ENCODE peak calls at places on chromosomes 1 and 21, in six cellular contexts. H, E, G, Y, F and T are unnamed samples.

GRCh38 chr21:35530726-35531125 is 481.6 kb upstream of the RUNX1 start:
- DNase-seq in H (no peak), E (no peak), G (no peak), Y (no peak), F (no peak), T (no peak)

GRCh38 chr1:99737016-99737415 is 29.4 kb downstream of the FRRS1 start:
- DNase-seq in H (peak; percentile 21), E (peak; percentile 84), G (peak; percentile 57), Y (peak; percentile 77), F (peak; percentile 61), T (peak; percentile 75)

GRCh38 chr1:155127672-155128468 is at the start of gene EFNA1:
- DNase-seq in H (no peak), E (peak; percentile 72), G (no peak), Y (no peak), F (peak; percentile 74), T (peak; percentile 48)

GRCh38 chr1:33306061-33306460 is 14.8 kb downstream of the A3GALT2 start:
- DNase-seq in H (no peak), E (no peak), G (no peak), Y (no peak), F (no peak), T (no peak)

GRCh38 chr1:180731131-180731530 is 99.3 kb downstream of the XPR1 start:
- DNase-seq in H (no peak), E (no peak), G (no peak), Y (no peak), F (no peak), T (no peak)

GRCh38 chr1:216847385-216848036 is 124.3 kb upstream of the ESRRG start:
- DNase-seq in H (no peak), E (no peak), G (no peak), Y (peak; percentile 78), F (peak; percentile 23), T (no peak)

GRCh38 chr1:116433283-116434257 is 60.5 kb downstream of the ATP1A1 start:
- DNase-seq in H (no peak), E (no peak), G (no peak), Y (peak; percentile 59), F (no peak), T (no peak)

GRCh38 chr1:3009021-3009420 is 12.2 kb upstream of the ACTRT2 start:
- DNase-seq in H (no peak), E (no peak), G (no peak), Y (no peak), F (no peak), T (no peak)

GRCh38 chr1:54284781-54285563 is 85.0 kb downstream of the MRPL37 start:
- DNase-seq in H (no peak), E (no peak), G (no peak), Y (no peak), F (no peak), T (no peak)

GRCh38 chr1:13809461-13810159 is 109.6 kb downstream of the PRDM2 start:
- DNase-seq in H (no peak), E (no peak), G (no peak), Y (peak; percentile 7), F (no peak), T (no peak)

GRCh38 chr1:36341626-36342320 is 18.3 kb upstream of the EVA1B start:
- DNase-seq in H (no peak), E (no peak), G (no peak), Y (no peak), F (no peak), T (no peak)

GRCh38 chr1:240683576-240683975 is 71.6 kb upstream of the GREM2 start:
- DNase-seq in H (no peak), E (no peak), G (no peak), Y (no peak), F (no peak), T (no peak)

GRCh38 chr1:41537788-41538351 is 53.4 kb upstream of the EDN2 start:
- DNase-seq in H (no peak), E (peak; percentile 82), G (no peak), Y (peak; percentile 88), F (peak; percentile 57), T (peak; percentile 93)

GRCh38 chr1:202599669-202600431 is 110.4 kb downstream of the SYT2 start:
- DNase-seq in H (peak; percentile 34), E (peak; percentile 72), G (peak; percentile 80), Y (peak; percentile 84), F (peak; percentile 63), T (peak; percentile 76)

GRCh38 chr1:41847733-41848132 is 71.0 kb downstream of the HIVEP3 start:
- DNase-seq in H (no peak), E (no peak), G (no peak), Y (no peak), F (no peak), T (no peak)

GRCh38 chr1:80837066-80837465 is 963.7 kb upstream of the ADGRL2 start:
- DNase-seq in H (no peak), E (no peak), G (no peak), Y (no peak), F (no peak), T (no peak)

GRCh38 chr1:8255712-8256111 is 62.2 kb upstream of the SLC45A1 start:
- DNase-seq in H (no peak), E (no peak), G (no peak), Y (no peak), F (no peak), T (no peak)

GRCh38 chr1:204588826-204589225 is 72.6 kb downstream of the MDM4 start:
- DNase-seq in H (no peak), E (no peak), G (no peak), Y (no peak), F (peak; percentile 41), T (no peak)

GRCh38 chr1:204592246-204592948 is 76.2 kb downstream of the MDM4 start:
- DNase-seq in H (no peak), E (no peak), G (no peak), Y (no peak), F (no peak), T (peak; percentile 24)

GRCh38 chr1:204589409-204590038 is 73.3 kb downstream of the MDM4 start:
- DNase-seq in H (no peak), E (no peak), G (no peak), Y (peak; percentile 16), F (peak; percentile 41), T (no peak)

GRCh38 chr1:204587621-204588020 is 71.4 kb downstream of the MDM4 start:
- DNase-seq in H (no peak), E (no peak), G (no peak), Y (no peak), F (no peak), T (no peak)

DNA sequence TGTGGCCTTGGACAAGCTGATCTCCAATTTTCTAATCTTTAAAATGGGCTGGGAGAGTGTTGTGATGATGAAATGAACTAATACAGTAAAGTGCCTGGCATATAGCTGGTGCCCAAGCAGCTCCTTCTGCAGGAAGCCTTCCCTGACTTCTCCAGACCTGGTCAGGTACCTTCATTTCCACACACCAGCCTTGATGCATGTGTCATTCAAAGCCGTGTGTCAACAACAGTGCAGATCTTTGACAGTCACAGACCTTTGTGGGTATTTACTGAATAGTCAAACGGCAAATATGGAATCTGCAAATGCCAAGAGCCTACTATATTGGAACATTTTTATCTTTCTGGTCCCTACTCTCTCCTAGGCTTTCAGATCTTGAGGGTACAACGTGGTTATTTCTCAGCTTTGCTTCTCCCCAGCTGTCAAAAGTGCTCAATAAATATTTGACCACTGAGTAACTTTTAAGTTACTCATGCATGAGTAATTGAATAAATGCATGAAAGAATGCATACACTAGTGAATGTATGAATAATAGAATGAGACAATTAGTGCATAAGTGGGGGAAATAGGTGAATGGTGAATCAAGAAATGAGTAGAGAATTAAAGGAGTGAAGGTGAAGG is 75.4 kb downstream of the MDM4 start:
- DNase-seq in H (no peak), E (peak; percentile 24), G (no peak), Y (peak; percentile 76), F (peak; percentile 99), T (peak; percentile 43)
- H3K9ac ChIP-seq in H (no peak overlapping the region), E (no peak overlapping the region), G (no peak overlapping the region), Y (no peak overlapping the region), F (peak overlapping the region; percentile 2), T (no peak overlapping the region)

GRCh38 chr1:212288614-212289013 is 3.4 kb downstream of the PPP2R5A start:
- DNase-seq in H (no peak), E (peak; percentile 34), G (no peak), Y (peak; percentile 79), F (peak; percentile 67), T (peak; percentile 56)

GRCh38 chr1:212289262-212290077 is 4.3 kb downstream of the PPP2R5A start:
- DNase-seq in H (no peak), E (no peak), G (no peak), Y (no peak), F (no peak), T (no peak)

GRCh38 chr1:212285685-212286436 is 651 bp downstream of the PPP2R5A start:
- DNase-seq in H (peak; percentile 21), E (peak; percentile 63), G (peak; percentile 49), Y (peak; percentile 35), F (peak; percentile 68), T (peak; percentile 62)

GRCh38 chr1:212286437-212287131 is 1.4 kb downstream of the PPP2R5A start:
- DNase-seq in H (no peak), E (peak; percentile 59), G (no peak), Y (peak; percentile 6), F (peak; percentile 59), T (peak; percentile 37)

DNA sequence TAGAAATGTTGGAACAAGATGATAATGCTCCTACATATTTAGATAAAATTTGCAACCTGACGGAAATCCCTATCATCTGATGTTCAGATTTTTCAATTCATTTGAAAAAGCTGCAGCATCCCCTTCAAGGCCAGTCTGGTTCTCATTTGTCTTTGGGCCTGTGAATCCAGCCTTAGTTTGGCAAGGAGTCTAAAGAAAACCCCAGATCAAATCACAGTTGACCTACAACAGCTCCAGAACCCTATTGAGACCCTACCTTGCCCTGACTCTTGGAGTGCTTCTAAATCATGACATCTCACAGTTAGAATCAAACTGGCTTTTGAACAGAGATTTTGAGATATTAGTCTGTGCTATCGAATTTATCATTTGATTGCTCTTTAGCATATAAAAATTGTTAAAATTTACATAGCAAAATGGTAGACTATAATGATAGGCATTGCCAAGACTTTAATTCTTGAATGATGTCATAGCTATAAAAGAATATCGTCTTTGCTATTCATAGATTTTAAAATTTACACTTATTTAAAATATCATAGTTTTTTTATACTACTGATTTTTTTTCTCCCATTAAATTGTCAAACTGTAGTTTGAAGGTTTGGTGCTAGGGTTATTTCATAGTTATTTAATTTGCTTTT is 2.2 kb downstream of the PPP2R5A start:
- DNase-seq in H (no peak), E (no peak), G (no peak), Y (no peak), F (no peak), T (no peak)
- H3K4me1 ChIP-seq in H (peaks cover 41% of the 10 kb centered on the region), E (peaks cover 33% of the 10 kb centered on the region), G (no peaks in the 10 kb centered on the region), Y (peaks cover 6% of the 10 kb centered on the region), F (peaks cover 48% of the 10 kb centered on the region), T (peaks cover 8% of the 10 kb centered on the region)

DNA sequence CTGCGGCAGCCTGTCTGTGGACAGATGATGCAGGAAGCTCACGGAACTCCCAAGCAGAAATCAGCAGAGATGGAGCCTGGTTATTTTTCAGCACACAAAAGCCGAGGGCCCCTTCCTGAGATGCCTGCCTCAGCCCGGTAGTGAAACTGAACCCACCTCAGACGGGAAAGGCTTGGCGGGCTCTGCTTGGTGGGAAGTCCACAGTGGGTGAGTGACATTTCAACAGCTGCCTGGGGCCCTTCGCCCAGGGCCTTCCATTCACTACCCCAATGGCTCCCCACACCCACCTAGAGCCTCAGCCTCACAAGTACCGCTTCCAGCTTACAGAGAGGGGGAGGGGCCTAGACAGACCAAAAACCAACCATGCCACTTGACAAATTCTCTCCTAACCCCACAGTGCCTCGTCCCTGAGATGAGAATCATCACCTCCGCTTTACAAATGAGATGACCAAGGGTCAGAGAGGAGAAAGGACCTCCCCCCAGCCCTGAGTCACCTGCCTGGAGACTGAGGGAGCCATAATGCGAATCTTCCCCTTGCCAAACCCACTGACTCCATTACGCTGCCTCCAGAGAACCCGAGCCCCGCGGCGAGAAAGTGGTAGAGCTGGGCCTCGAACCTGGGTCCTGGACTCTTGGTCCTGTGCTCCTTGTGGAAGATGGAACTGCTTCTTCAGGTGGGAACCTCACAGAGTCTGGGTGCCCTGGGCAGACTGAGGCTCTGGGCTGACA is 3.4 kb upstream of the ECE1 start:
- DNase-seq in H (no peak), E (no peak), G (no peak), Y (no peak), F (no peak), T (no peak)
- H3K9ac ChIP-seq in H (peak overlapping the region; percentile 21), E (no peak overlapping the region), G (no peak overlapping the region), Y (no peak overlapping the region), F (no peak overlapping the region), T (no peak overlapping the region)

GRCh38 chr1:208039536-208040332 is 128.8 kb upstream of the CD34 start:
- DNase-seq in H (no peak), E (no peak), G (no peak), Y (no peak), F (no peak), T (no peak)
- H3K4me1 ChIP-seq in H (no peaks in the 10 kb centered on the region), E (no peaks in the 10 kb centered on the region), G (peaks cover 9% of the 10 kb centered on the region), Y (no peaks in the 10 kb centered on the region), F (no peaks in the 10 kb centered on the region), T (peaks cover 4% of the 10 kb centered on the region)